ENCODE peak calls at places on chromosomes 6 and 20, in nine cellular contexts. One of them, this sample, is unnamed.

GRCh38 chr6:34129753-34130152 is 16.1 kb downstream of the GRM4 start:
- DNase-seq in left ventricle myocardium inferior: no peak
- DNase-seq in aorta: no peak
- DNase-seq in colonic mucosa: no peak
- DNase-seq in ovary: no peak
- DNase-seq in lung: no peak
- DNase-seq in fibroblast of lung: no peak
- DNase-seq in pancreas: no peak
- DNase-seq in neural progenitor cell: no peak
- DNase-seq in this sample: no peak

GRCh38 chr6:39610229-39610628 is 115.0 kb downstream of the KIF6 start:
- DNase-seq in left ventricle myocardium inferior: no peak
- DNase-seq in aorta: no peak
- DNase-seq in colonic mucosa: no peak
- DNase-seq in ovary: no peak
- DNase-seq in lung: no peak
- DNase-seq in fibroblast of lung: peak; percentile 12
- DNase-seq in pancreas: no peak
- DNase-seq in neural progenitor cell: no peak
- DNase-seq in this sample: no peak

GRCh38 chr6:63652980-63653379 is 17.4 kb downstream of the PHF3 start:
- DNase-seq in left ventricle myocardium inferior: no peak
- DNase-seq in aorta: no peak
- DNase-seq in colonic mucosa: no peak
- DNase-seq in ovary: no peak
- DNase-seq in lung: no peak
- DNase-seq in fibroblast of lung: no peak
- DNase-seq in pancreas: no peak
- DNase-seq in neural progenitor cell: no peak
- DNase-seq in this sample: no peak

GRCh38 chr20:4985658-4986057 is 15.7 kb downstream of the SLC23A2 start:
- DNase-seq in left ventricle myocardium inferior: no peak
- DNase-seq in aorta: no peak
- DNase-seq in colonic mucosa: no peak
- DNase-seq in ovary: no peak
- DNase-seq in lung: no peak
- DNase-seq in fibroblast of lung: no peak
- DNase-seq in pancreas: no peak
- DNase-seq in neural progenitor cell: no peak
- DNase-seq in this sample: no peak

GRCh38 chr6:75402296-75402695 is 91.3 kb downstream of the FILIP1 start:
- DNase-seq in left ventricle myocardium inferior: peak; percentile 25
- DNase-seq in aorta: peak; percentile 59
- DNase-seq in colonic mucosa: no peak
- DNase-seq in ovary: no peak
- DNase-seq in lung: no peak
- DNase-seq in fibroblast of lung: peak; percentile 87
- DNase-seq in pancreas: no peak
- DNase-seq in neural progenitor cell: no peak
- DNase-seq in this sample: peak; percentile 79

GRCh38 chr6:3370361-3371221 is 86.3 kb downstream of the SLC22A23 start:
- DNase-seq in left ventricle myocardium inferior: no peak
- DNase-seq in aorta: no peak
- DNase-seq in colonic mucosa: no peak
- DNase-seq in ovary: no peak
- DNase-seq in lung: no peak
- DNase-seq in fibroblast of lung: no peak
- DNase-seq in pancreas: peak; percentile 66
- DNase-seq in neural progenitor cell: no peak
- DNase-seq in this sample: no peak

GRCh38 chr6:108737594-108738546 is 110.4 kb upstream of the ARMC2 start:
- DNase-seq in left ventricle myocardium inferior: no peak
- DNase-seq in aorta: peak; percentile 84
- DNase-seq in colonic mucosa: no peak
- DNase-seq in ovary: no peak
- DNase-seq in lung: no peak
- DNase-seq in fibroblast of lung: peak; percentile 99
- DNase-seq in pancreas: no peak
- DNase-seq in neural progenitor cell: no peak
- DNase-seq in this sample: no peak

GRCh38 chr6:134436950-134437349 is 119.0 kb upstream of the SGK1 start:
- DNase-seq in left ventricle myocardium inferior: no peak
- DNase-seq in aorta: no peak
- DNase-seq in colonic mucosa: no peak
- DNase-seq in ovary: no peak
- DNase-seq in lung: no peak
- DNase-seq in fibroblast of lung: no peak
- DNase-seq in pancreas: no peak
- DNase-seq in neural progenitor cell: no peak
- DNase-seq in this sample: no peak

GRCh38 chr6:40545954-40546353 is 41.2 kb downstream of the LRFN2 start:
- DNase-seq in left ventricle myocardium inferior: no peak
- DNase-seq in aorta: no peak
- DNase-seq in colonic mucosa: no peak
- DNase-seq in ovary: no peak
- DNase-seq in lung: no peak
- DNase-seq in fibroblast of lung: no peak
- DNase-seq in pancreas: no peak
- DNase-seq in neural progenitor cell: peak; percentile 87
- DNase-seq in this sample: no peak

GRCh38 chr20:35556871-35557270 is 15.0 kb downstream of the ERGIC3 start:
- DNase-seq in left ventricle myocardium inferior: no peak
- DNase-seq in aorta: no peak
- DNase-seq in colonic mucosa: no peak
- DNase-seq in ovary: no peak
- DNase-seq in lung: no peak
- DNase-seq in fibroblast of lung: no peak
- DNase-seq in pancreas: no peak
- DNase-seq in neural progenitor cell: no peak
- DNase-seq in this sample: no peak

GRCh38 chr6:93124226-93124625 is 295.1 kb downstream of the EPHA7 start:
- DNase-seq in left ventricle myocardium inferior: no peak
- DNase-seq in aorta: no peak
- DNase-seq in colonic mucosa: no peak
- DNase-seq in ovary: no peak
- DNase-seq in lung: no peak
- DNase-seq in fibroblast of lung: no peak
- DNase-seq in pancreas: no peak
- DNase-seq in neural progenitor cell: no peak
- DNase-seq in this sample: no peak

GRCh38 chr6:134152767-134153485 is 100.5 kb upstream of the SLC2A12 start:
- DNase-seq in left ventricle myocardium inferior: no peak
- DNase-seq in aorta: no peak
- DNase-seq in colonic mucosa: no peak
- DNase-seq in ovary: no peak
- DNase-seq in lung: no peak
- DNase-seq in fibroblast of lung: no peak
- DNase-seq in pancreas: no peak
- DNase-seq in neural progenitor cell: no peak
- DNase-seq in this sample: no peak

GRCh38 chr6:119207973-119208725 is 129.7 kb upstream of the FAM184A start:
- DNase-seq in left ventricle myocardium inferior: no peak
- DNase-seq in aorta: no peak
- DNase-seq in colonic mucosa: peak; percentile 40
- DNase-seq in ovary: no peak
- DNase-seq in lung: no peak
- DNase-seq in fibroblast of lung: peak; percentile 71
- DNase-seq in pancreas: no peak
- DNase-seq in neural progenitor cell: no peak
- DNase-seq in this sample: no peak

GRCh38 chr6:170174771-170175643 is 115.9 kb downstream of the DLL1 start:
- DNase-seq in left ventricle myocardium inferior: no peak
- DNase-seq in aorta: peak; percentile 45
- DNase-seq in colonic mucosa: peak; percentile 15
- DNase-seq in ovary: peak; percentile 45
- DNase-seq in lung: no peak
- DNase-seq in fibroblast of lung: no peak
- DNase-seq in pancreas: no peak
- DNase-seq in neural progenitor cell: no peak
- DNase-seq in this sample: peak; percentile 44

GRCh38 chr6:170176621-170177382 is 114.1 kb downstream of the DLL1 start:
- DNase-seq in left ventricle myocardium inferior: peak; percentile 15
- DNase-seq in aorta: no peak
- DNase-seq in colonic mucosa: peak; percentile 14
- DNase-seq in ovary: peak; percentile 72
- DNase-seq in lung: no peak
- DNase-seq in fibroblast of lung: no peak
- DNase-seq in pancreas: no peak
- DNase-seq in neural progenitor cell: no peak
- DNase-seq in this sample: no peak

GRCh38 chr6:170174124-170174770 is 116.6 kb downstream of the DLL1 start:
- DNase-seq in left ventricle myocardium inferior: peak; percentile 14
- DNase-seq in aorta: peak; percentile 73
- DNase-seq in colonic mucosa: peak; percentile 23
- DNase-seq in ovary: peak; percentile 52
- DNase-seq in lung: no peak
- DNase-seq in fibroblast of lung: no peak
- DNase-seq in pancreas: no peak
- DNase-seq in neural progenitor cell: no peak
- DNase-seq in this sample: peak; percentile 64

GRCh38 chr6:170177383-170178265 is 113.3 kb downstream of the DLL1 start:
- DNase-seq in left ventricle myocardium inferior: peak; percentile 13
- DNase-seq in aorta: peak; percentile 57
- DNase-seq in colonic mucosa: peak; percentile 18
- DNase-seq in ovary: peak; percentile 44
- DNase-seq in lung: no peak
- DNase-seq in fibroblast of lung: no peak
- DNase-seq in pancreas: no peak
- DNase-seq in neural progenitor cell: no peak
- DNase-seq in this sample: no peak

GRCh38 chr6:170175644-170176620 is 114.9 kb downstream of the DLL1 start:
- DNase-seq in left ventricle myocardium inferior: peak; percentile 12
- DNase-seq in aorta: no peak
- DNase-seq in colonic mucosa: peak; percentile 13
- DNase-seq in ovary: peak; percentile 80
- DNase-seq in lung: no peak
- DNase-seq in fibroblast of lung: no peak
- DNase-seq in pancreas: no peak
- DNase-seq in neural progenitor cell: no peak
- DNase-seq in this sample: no peak
- H3K4me3 ChIP-seq in left ventricle myocardium inferior: no peak overlapping the region
- H3K4me3 ChIP-seq in aorta: no peak overlapping the region
- H3K4me3 ChIP-seq in colonic mucosa: no peak overlapping the region
- H3K4me3 ChIP-seq in ovary: peak overlapping the region; percentile 25
- H3K4me3 ChIP-seq in lung: no peak overlapping the region
- H3K4me3 ChIP-seq in fibroblast of lung: no peak overlapping the region
- H3K4me3 ChIP-seq in pancreas: no peak overlapping the region
- H3K4me3 ChIP-seq in neural progenitor cell: no peak overlapping the region
- H3K4me3 ChIP-seq in this sample: peak overlapping the region; percentile 53

GRCh38 chr6:51842066-51842465 is 245.3 kb downstream of the PKHD1 start:
- DNase-seq in left ventricle myocardium inferior: no peak
- DNase-seq in aorta: no peak
- DNase-seq in colonic mucosa: no peak
- DNase-seq in ovary: no peak
- DNase-seq in lung: no peak
- DNase-seq in fibroblast of lung: no peak
- DNase-seq in pancreas: no peak
- DNase-seq in neural progenitor cell: peak; percentile 23
- DNase-seq in this sample: no peak

GRCh38 chr6:51844391-51844735 is 243.1 kb downstream of the PKHD1 start:
- DNase-seq in left ventricle myocardium inferior: no peak
- DNase-seq in aorta: no peak
- DNase-seq in colonic mucosa: no peak
- DNase-seq in ovary: no peak
- DNase-seq in lung: no peak
- DNase-seq in fibroblast of lung: no peak
- DNase-seq in pancreas: no peak
- DNase-seq in neural progenitor cell: peak; percentile 55
- DNase-seq in this sample: no peak

GRCh38 chr6:51843470-51844390 is 243.7 kb downstream of the PKHD1 start:
- DNase-seq in left ventricle myocardium inferior: no peak
- DNase-seq in aorta: no peak
- DNase-seq in colonic mucosa: no peak
- DNase-seq in ovary: no peak
- DNase-seq in lung: no peak
- DNase-seq in fibroblast of lung: no peak
- DNase-seq in pancreas: no peak
- DNase-seq in neural progenitor cell: no peak
- DNase-seq in this sample: no peak

GRCh38 chr6:51841656-51842055 is 245.8 kb downstream of the PKHD1 start:
- DNase-seq in left ventricle myocardium inferior: no peak
- DNase-seq in aorta: no peak
- DNase-seq in colonic mucosa: no peak
- DNase-seq in ovary: no peak
- DNase-seq in lung: no peak
- DNase-seq in fibroblast of lung: no peak
- DNase-seq in pancreas: no peak
- DNase-seq in neural progenitor cell: peak; percentile 56
- DNase-seq in this sample: no peak

GRCh38 chr6:51842487-51843469 is 244.6 kb downstream of the PKHD1 start:
- DNase-seq in left ventricle myocardium inferior: no peak
- DNase-seq in aorta: no peak
- DNase-seq in colonic mucosa: no peak
- DNase-seq in ovary: no peak
- DNase-seq in lung: no peak
- DNase-seq in fibroblast of lung: no peak
- DNase-seq in pancreas: no peak
- DNase-seq in neural progenitor cell: peak; percentile 71
- DNase-seq in this sample: no peak
- H3K36me3 ChIP-seq in left ventricle myocardium inferior: no peaks in the 10 kb centered on the region
- H3K36me3 ChIP-seq in aorta: no peaks in the 10 kb centered on the region
- H3K36me3 ChIP-seq in colonic mucosa: no peaks in the 10 kb centered on the region
- H3K36me3 ChIP-seq in ovary: no peaks in the 10 kb centered on the region
- H3K36me3 ChIP-seq in lung: no peaks in the 10 kb centered on the region
- H3K36me3 ChIP-seq in fibroblast of lung: no peaks in the 10 kb centered on the region
- H3K36me3 ChIP-seq in pancreas: no peaks in the 10 kb centered on the region
- H3K36me3 ChIP-seq in neural progenitor cell: no peaks in the 10 kb centered on the region
- H3K36me3 ChIP-seq in this sample: no peaks in the 10 kb centered on the region

DNA sequence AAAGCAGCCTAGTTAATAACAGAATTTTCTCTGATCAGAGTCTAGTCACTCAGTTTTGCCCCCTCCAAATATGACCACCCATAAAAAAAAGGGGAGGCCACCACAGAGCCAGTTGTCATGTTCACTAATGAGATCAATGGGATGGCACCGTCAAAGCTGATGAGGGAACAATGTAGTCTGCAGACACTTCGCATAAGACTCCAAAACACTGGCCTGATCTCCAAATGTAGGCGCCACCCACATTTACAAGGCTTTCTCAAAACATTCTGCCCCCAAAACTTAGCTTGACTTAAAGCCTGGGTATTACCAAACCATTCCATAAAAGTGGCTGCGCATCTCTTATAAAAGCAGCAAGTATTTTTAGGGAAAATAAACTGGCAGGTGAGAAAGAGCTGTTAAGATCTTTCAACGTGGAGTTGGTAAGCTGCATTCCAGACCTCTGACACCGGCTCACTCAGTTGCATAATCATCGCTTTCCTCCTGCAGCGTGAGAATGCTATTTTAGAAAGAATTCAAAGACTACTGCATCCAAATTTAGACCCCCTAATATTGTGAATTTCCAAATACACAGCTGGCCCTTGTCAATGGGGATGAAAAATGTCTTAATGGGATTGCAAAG is 59.3 kb downstream of the TBC1D7 start:
- DNase-seq in left ventricle myocardium inferior: no peak
- DNase-seq in aorta: no peak
- DNase-seq in colonic mucosa: no peak
- DNase-seq in ovary: no peak
- DNase-seq in lung: no peak
- DNase-seq in fibroblast of lung: peak; percentile 79
- DNase-seq in pancreas: peak; percentile 9
- DNase-seq in neural progenitor cell: no peak
- DNase-seq in this sample: no peak
- H3K27ac ChIP-seq in left ventricle myocardium inferior: peak overlapping the region; percentile 31
- H3K27ac ChIP-seq in aorta: peak overlapping the region; percentile 69
- H3K27ac ChIP-seq in colonic mucosa: no peak overlapping the region
- H3K27ac ChIP-seq in ovary: no peak overlapping the region
- H3K27ac ChIP-seq in lung: peak overlapping the region; percentile 13
- H3K27ac ChIP-seq in fibroblast of lung: no peak overlapping the region
- H3K27ac ChIP-seq in pancreas: peak overlapping the region; percentile 39
- H3K27ac ChIP-seq in neural progenitor cell: no peak overlapping the region
- H3K27ac ChIP-seq in this sample: no peak overlapping the region

GRCh38 chr6:148509152-148509571 is 166.5 kb downstream of the SASH1 start:
- DNase-seq in left ventricle myocardium inferior: no peak
- DNase-seq in aorta: no peak
- DNase-seq in colonic mucosa: no peak
- DNase-seq in ovary: no peak
- DNase-seq in lung: no peak
- DNase-seq in fibroblast of lung: peak; percentile 74
- DNase-seq in pancreas: no peak
- DNase-seq in neural progenitor cell: no peak
- DNase-seq in this sample: no peak
- H3K4me3 ChIP-seq in left ventricle myocardium inferior: peak overlapping the region; percentile 64
- H3K4me3 ChIP-seq in aorta: peak overlapping the region; percentile 71
- H3K4me3 ChIP-seq in colonic mucosa: peak overlapping the region; percentile 12
- H3K4me3 ChIP-seq in ovary: peak overlapping the region; percentile 41
- H3K4me3 ChIP-seq in lung: peak overlapping the region; percentile 40
- H3K4me3 ChIP-seq in fibroblast of lung: peak overlapping the region; percentile 68
- H3K4me3 ChIP-seq in pancreas: peak overlapping the region; percentile 4
- H3K4me3 ChIP-seq in neural progenitor cell: peak overlapping the region; percentile 52
- H3K4me3 ChIP-seq in this sample: peak overlapping the region; percentile 61

This sample was measured in psoas muscle.